ENCODE peak calls at places on chromosome 10, in six cellular contexts. R is astrocyte; T is fibroblast of lung; C is A549; M is brain microvascular endothelial cell; P is CD8-positive, alpha-beta T cell. A is an unnamed sample.

GRCh38 chr10:20984632-20985031 is 87.5 kb upstream of the NEBL start:
- DNase-seq in R (no peak), T (no peak), C (no peak), M (no peak), P (no peak), A (no peak)

GRCh38 chr10:128642502-128642901 is 516.3 kb upstream of the MKI67 start:
- DNase-seq in R (no peak), T (peak; percentile 22), C (no peak), M (no peak), P (no peak), A (peak; percentile 13)

GRCh38 chr10:49398000-49398861 is 2.3 kb upstream of the DRGX start:
- DNase-seq in R (peak; percentile 15), T (peak; percentile 35), C (peak; percentile 29), M (peak; percentile 24), P (peak; percentile 55), A (peak; percentile 64)

GRCh38 chr10:112213836-112214235 is 30.3 kb upstream of the GPAM start:
- DNase-seq in R (no peak), T (no peak), C (no peak), M (no peak), P (no peak), A (peak; percentile 63)

GRCh38 chr10:107081644-107082043 is 82.9 kb downstream of the SORCS1 start:
- DNase-seq in R (no peak), T (no peak), C (no peak), M (no peak), P (no peak), A (no peak)

GRCh38 chr10:14549496-14549895 is 218.8 kb upstream of the FRMD4A start:
- DNase-seq in R (no peak), T (peak; percentile 6), C (no peak), M (peak; percentile 38), P (no peak), A (no peak)

GRCh38 chr10:125035588-125036298 is 93.8 kb downstream of the ZRANB1 start:
- DNase-seq in R (no peak), T (peak; percentile 31), C (no peak), M (no peak), P (no peak), A (no peak)

GRCh38 chr10:42952931-42953683 is 123.8 kb upstream of the RET start:
- DNase-seq in R (no peak), T (no peak), C (no peak), M (no peak), P (peak; percentile 4), A (no peak)

GRCh38 chr10:28878236-28878970 is 201.1 kb downstream of the BAMBI start:
- DNase-seq in R (peak; percentile 23), T (peak; percentile 32), C (no peak), M (no peak), P (no peak), A (no peak)

GRCh38 chr10:73044378-73045285 is 52.0 kb downstream of the P4HA1 start:
- DNase-seq in R (peak; percentile 91), T (peak; percentile 92), C (peak; percentile 64), M (peak; percentile 77), P (no peak), A (peak; percentile 94)

GRCh38 chr10:100413206-100413605 is 49.6 kb upstream of the WNT8B start:
- DNase-seq in R (no peak), T (no peak), C (no peak), M (no peak), P (no peak), A (no peak)

GRCh38 chr10:63591600-63592379 is 70.6 kb downstream of the REEP3 start:
- DNase-seq in R (no peak), T (no peak), C (no peak), M (no peak), P (no peak), A (no peak)

GRCh38 chr10:23405540-23405939 is 33.3 kb upstream of the OTUD1 start:
- DNase-seq in R (peak; percentile 35), T (peak; percentile 43), C (no peak), M (peak; percentile 29), P (no peak), A (no peak)

GRCh38 chr10:114551310-114551972 is 106.6 kb downstream of the ABLIM1 start:
- DNase-seq in R (peak; percentile 35), T (peak; percentile 46), C (no peak), M (no peak), P (no peak), A (no peak)
- H3K27ac ChIP-seq in R (no peak overlapping the region), T (no peak overlapping the region), C (no peak overlapping the region), M (no peak overlapping the region), P (no peak overlapping the region), A (no peak overlapping the region)

GRCh38 chr10:71769279-71769823 is 4.0 kb downstream of the VSIR start:
- DNase-seq in R (no peak), T (peak; percentile 10), C (no peak), M (peak; percentile 83), P (no peak), A (peak; percentile 58)
- H3K4me3 ChIP-seq in R (no peak overlapping the region), T (peak overlapping the region; percentile 43), C (no peak overlapping the region), M (peak overlapping the region; percentile 25), P (peak overlapping the region; percentile 88), A (peak overlapping the region; percentile 60)

GRCh38 chr10:69866688-69867461 is 65.2 kb downstream of the COL13A1 start:
- DNase-seq in R (peak; percentile 86), T (peak; percentile 91), C (no peak), M (peak; percentile 86), P (no peak), A (peak; percentile 90)

GRCh38 chr10:69869291-69869841 is 67.7 kb downstream of the COL13A1 start:
- DNase-seq in R (peak; percentile 79), T (peak; percentile 81), C (no peak), M (peak; percentile 18), P (no peak), A (peak; percentile 88)

GRCh38 chr10:69867699-69868558 is 66.2 kb downstream of the COL13A1 start:
- DNase-seq in R (no peak), T (no peak), C (no peak), M (no peak), P (no peak), A (no peak)

GRCh38 chr10:69870591-69870990 is 68.9 kb downstream of the COL13A1 start:
- DNase-seq in R (no peak), T (no peak), C (no peak), M (no peak), P (no peak), A (no peak)

GRCh38 chr10:69868821-69869220 is 67.1 kb downstream of the COL13A1 start:
- DNase-seq in R (no peak), T (no peak), C (no peak), M (no peak), P (no peak), A (no peak)
- H3K27ac ChIP-seq in R (no peak overlapping the region), T (no peak overlapping the region), C (peak overlapping the region; percentile 69), M (no peak overlapping the region), P (no peak overlapping the region), A (peak overlapping the region; percentile 37)

GRCh38 chr10:84296071-84296981 is 32.1 kb upstream of the CCSER2 start:
- DNase-seq in R (peak; percentile 66), T (peak; percentile 75), C (no peak), M (peak; percentile 82), P (no peak), A (peak; percentile 81)

GRCh38 chr10:84293171-84293570 is 35.2 kb upstream of the CCSER2 start:
- DNase-seq in R (no peak), T (no peak), C (no peak), M (no peak), P (no peak), A (no peak)

GRCh38 chr10:84292502-84292901 is 35.9 kb upstream of the CCSER2 start:
- DNase-seq in R (no peak), T (no peak), C (no peak), M (no peak), P (no peak), A (no peak)

GRCh38 chr10:84293574-84294016 is 34.8 kb upstream of the CCSER2 start:
- DNase-seq in R (no peak), T (no peak), C (no peak), M (no peak), P (no peak), A (no peak)

GRCh38 chr10:84294766-84295447 is 33.5 kb upstream of the CCSER2 start:
- DNase-seq in R (no peak), T (no peak), C (no peak), M (no peak), P (no peak), A (no peak)
- H3K4me3 ChIP-seq in R (no peak overlapping the region), T (no peak overlapping the region), C (no peak overlapping the region), M (no peak overlapping the region), P (no peak overlapping the region), A (no peak overlapping the region)

DNA sequence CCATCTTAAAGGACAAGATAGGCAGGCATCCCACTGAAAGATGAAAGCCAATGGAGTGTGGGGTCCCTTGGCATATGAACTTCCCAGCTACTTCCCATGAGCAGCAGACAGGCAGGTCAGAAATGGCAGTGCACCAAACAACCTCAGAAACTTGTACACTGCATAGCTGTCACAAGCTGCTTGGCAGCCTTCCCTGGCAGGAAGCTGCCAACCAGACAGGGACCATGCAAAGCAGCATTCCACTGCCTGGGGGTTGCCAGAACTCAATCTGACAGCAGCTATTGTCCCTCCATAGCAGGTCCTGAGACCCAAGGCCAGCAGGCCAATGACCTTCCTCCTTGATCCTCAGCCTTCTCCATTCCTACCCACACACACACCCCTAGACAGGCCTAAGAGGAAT is 139.5 kb downstream of the PLCE1 start:
- DNase-seq in R (no peak), T (peak; percentile 13), C (no peak), M (no peak), P (no peak), A (no peak)
- H3K27ac ChIP-seq in R (no peak overlapping the region), T (no peak overlapping the region), C (no peak overlapping the region), M (no peak overlapping the region), P (no peak overlapping the region), A (no peak overlapping the region)

GRCh38 chr10:83078645-83079044 is 1060.7 kb upstream of the GHITM start:
- DNase-seq in R (no peak), T (no peak), C (no peak), M (no peak), P (no peak), A (no peak)

GRCh38 chr10:83075395-83076072 is 1063.8 kb upstream of the GHITM start:
- DNase-seq in R (peak; percentile 68), T (peak; percentile 68), C (no peak), M (no peak), P (no peak), A (no peak)

GRCh38 chr10:83078160-83078559 is 1061.1 kb upstream of the GHITM start:
- DNase-seq in R (peak; percentile 5), T (peak; percentile 22), C (no peak), M (no peak), P (no peak), A (no peak)

DNA sequence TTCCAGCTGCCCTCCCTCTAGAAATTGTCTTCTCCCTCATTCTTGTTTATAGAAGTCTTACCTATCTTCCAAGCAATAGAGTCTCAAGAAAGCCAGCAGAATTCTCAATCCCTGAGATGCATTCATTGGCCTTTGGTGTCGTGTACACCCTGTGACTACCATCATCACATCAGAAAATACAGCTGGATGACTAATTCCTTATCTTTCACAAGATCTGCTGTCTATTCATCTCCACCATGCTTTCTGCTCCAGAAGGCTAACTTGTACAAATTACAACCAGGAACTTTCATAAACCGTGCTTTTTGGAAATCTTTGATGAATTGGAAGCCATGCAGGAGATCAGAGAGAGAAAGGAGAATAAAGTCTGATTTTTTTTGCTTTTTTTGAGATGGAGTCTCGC is 1062.9 kb upstream of the GHITM start:
- DNase-seq in R (peak; percentile 27), T (peak; percentile 42), C (no peak), M (no peak), P (no peak), A (no peak)
- H3K4me3 ChIP-seq in R (no peak overlapping the region), T (no peak overlapping the region), C (no peak overlapping the region), M (no peak overlapping the region), P (no peak overlapping the region), A (no peak overlapping the region)

GRCh38 chr10:34726862-34727261 is 88.2 kb downstream of the PARD3 start:
- DNase-seq in R (no peak), T (no peak), C (no peak), M (no peak), P (no peak), A (no peak)
- H3K27ac ChIP-seq in R (no peak overlapping the region), T (no peak overlapping the region), C (peak overlapping the region; percentile 1), M (no peak overlapping the region), P (no peak overlapping the region), A (no peak overlapping the region)